ENCODE peak calls at places on chromosomes 13 and 19, in six cellular contexts. L, C, G, P, W and N are unnamed samples.

GRCh38 chr13:25371608-25372274 is at the start of gene ATP8A2:
- DNase-seq in L (no peak), C (no peak), G (peak), P (peak), W (no peak), N (no peak)

GRCh38 chr19:28026636-28027035 is 1186.3 kb downstream of the UQCRFS1 start:
- DNase-seq in L (no peak), C (no peak), G (no peak), P (no peak), W (no peak), N (no peak)

GRCh38 chr19:14871619-14872230 is 14.2 kb downstream of the OR7A17 start:
- DNase-seq in L (peak), C (no peak), G (no peak), P (peak), W (no peak), N (peak)

GRCh38 chr13:63706751-63707150 is 2291.1 kb upstream of the PCDH20 start:
- DNase-seq in L (no peak), C (no peak), G (no peak), P (no peak), W (no peak), N (no peak)

GRCh38 chr13:112748947-112749346 is 59.1 kb downstream of the ATP11A start:
- DNase-seq in L (no peak), C (no peak), G (no peak), P (no peak), W (no peak), N (no peak)

GRCh38 chr19:4744451-4745170 is 21.0 kb upstream of the DPP9 start:
- DNase-seq in L (peak), C (peak), G (no peak), P (no peak), W (no peak), N (peak)

GRCh38 chr13:33263976-33264619 is 21.5 kb downstream of the STARD13 start:
- DNase-seq in L (no peak), C (no peak), G (no peak), P (no peak), W (no peak), N (no peak)

GRCh38 chr13:57418067-57418677 is 213.4 kb upstream of the PCDH17 start:
- DNase-seq in L (no peak), C (no peak), G (no peak), P (no peak), W (no peak), N (no peak)

GRCh38 chr13:108349269-108349668 is 79.8 kb downstream of the TNFSF13B start:
- DNase-seq in L (no peak), C (no peak), G (no peak), P (no peak), W (no peak), N (no peak)

GRCh38 chr19:35261356-35262100 is 7.2 kb upstream of the USF2 start:
- DNase-seq in L (no peak), C (no peak), G (peak), P (no peak), W (no peak), N (no peak)

GRCh38 chr13:99267927-99268326 is 9.7 kb upstream of the GPR18 start:
- DNase-seq in L (no peak), C (no peak), G (no peak), P (peak), W (no peak), N (no peak)

GRCh38 chr19:12331211-12331941 is 2.1 kb downstream of the ZNF563 start:
- DNase-seq in L (no peak), C (no peak), G (no peak), P (no peak), W (no peak), N (peak)

GRCh38 chr19:38676878-38677646 is 29.6 kb downstream of the ACTN4 start:
- DNase-seq in L (no peak), C (no peak), G (no peak), P (no peak), W (no peak), N (no peak)

GRCh38 chr19:39846678-39847486 is 703 bp upstream of the FBL start:
- DNase-seq in L (no peak), C (no peak), G (peak), P (peak), W (no peak), N (peak)

GRCh38 chr13:104592127-104592526 is 1525.9 kb upstream of the SLC10A2 start:
- DNase-seq in L (peak), C (peak), G (no peak), P (no peak), W (no peak), N (no peak)

GRCh38 chr13:64029343-64030093 is 2613.9 kb upstream of the PCDH20 start:
- DNase-seq in L (no peak), C (no peak), G (no peak), P (no peak), W (no peak), N (no peak)

GRCh38 chr13:106533940-106534843 is 1.3 kb downstream of the EFNB2 start:
- DNase-seq in L (peak), C (peak), G (no peak), P (peak), W (no peak), N (peak)

GRCh38 chr19:37716140-37716539 is 3.4 kb downstream of the ZNF607 start:
- DNase-seq in L (no peak), C (no peak), G (no peak), P (no peak), W (no peak), N (no peak)

GRCh38 chr19:58196911-58197616 is 14.2 kb downstream of the ZNF274 start:
- DNase-seq in L (peak), C (peak), G (no peak), P (peak), W (no peak), N (no peak)

GRCh38 chr19:16208064-16208759 is 10.5 kb downstream of the AP1M1 start:
- DNase-seq in L (no peak), C (no peak), G (no peak), P (no peak), W (no peak), N (no peak)

GRCh38 chr13:33004454-33004853 is 11.8 kb upstream of the KL start:
- DNase-seq in L (no peak), C (peak), G (no peak), P (peak), W (no peak), N (no peak)

GRCh38 chr13:63024458-63024857 is 1608.8 kb upstream of the PCDH20 start:
- DNase-seq in L (peak), C (peak), G (no peak), P (no peak), W (no peak), N (no peak)

GRCh38 chr19:43470288-43470687 is 4.9 kb upstream of the LYPD3 start:
- DNase-seq in L (peak), C (peak), G (no peak), P (peak), W (no peak), N (peak)

GRCh38 chr13:99150575-99151370 is 49.9 kb upstream of the UBAC2 start:
- DNase-seq in L (peak), C (peak), G (no peak), P (no peak), W (no peak), N (peak)

GRCh38 chr19:35587326-35587725 is 1.4 kb downstream of the PMIS2 start:
- DNase-seq in L (no peak), C (no peak), G (no peak), P (no peak), W (no peak), N (no peak)

GRCh38 chr19:3005345-3005744 is 23.7 kb downstream of the TLE2 start:
- DNase-seq in L (no peak), C (no peak), G (no peak), P (no peak), W (no peak), N (no peak)

GRCh38 chr19:48321372-48321621 is 4.1 kb upstream of the EMP3 start:
- DNase-seq in L (peak), C (peak), G (peak), P (peak), W (peak), N (peak)

GRCh38 chr13:48978942-48979601 is 3.4 kb downstream of the FNDC3A start:
- DNase-seq in L (no peak), C (no peak), G (no peak), P (peak), W (no peak), N (no peak)

GRCh38 chr19:39406656-39407393 is at the start of gene ZFP36:
- DNase-seq in L (peak), C (peak), G (peak), P (peak), W (no peak), N (peak)

GRCh38 chr19:11273288-11273687 is 11.0 kb upstream of the DOCK6 start:
- DNase-seq in L (no peak), C (no peak), G (no peak), P (peak), W (no peak), N (no peak)

GRCh38 chr13:74346960-74347359 is 212.8 kb upstream of the KLF12 start:
- DNase-seq in L (no peak), C (no peak), G (peak), P (peak), W (no peak), N (no peak)

GRCh38 chr13:108313382-108313781 is 43.9 kb downstream of the TNFSF13B start:
- DNase-seq in L (no peak), C (no peak), G (no peak), P (no peak), W (no peak), N (no peak)

GRCh38 chr13:24865158-24865557 is 101.2 kb downstream of the RNF17 start:
- DNase-seq in L (peak), C (peak), G (no peak), P (no peak), W (no peak), N (no peak)

GRCh38 chr19:7265963-7266362 is 28.3 kb downstream of the INSR start:
- DNase-seq in L (no peak), C (no peak), G (no peak), P (no peak), W (no peak), N (peak)

GRCh38 chr19:926595-927043 is 784 bp downstream of the ARID3A start:
- DNase-seq in L (no peak), C (peak), G (no peak), P (peak), W (no peak), N (peak)

GRCh38 chr13:36919833-36920611 is at the start of gene SMAD9:
- DNase-seq in L (peak), C (peak), G (peak), P (peak), W (no peak), N (peak)

GRCh38 chr19:40908981-40909380 is 26.9 kb upstream of the CYP2A7 start:
- DNase-seq in L (no peak), C (no peak), G (no peak), P (no peak), W (no peak), N (no peak)

GRCh38 chr19:48044561-48044960 is 682 bp upstream of the CABP5 start:
- DNase-seq in L (no peak), C (no peak), G (no peak), P (no peak), W (no peak), N (no peak)

DNA sequence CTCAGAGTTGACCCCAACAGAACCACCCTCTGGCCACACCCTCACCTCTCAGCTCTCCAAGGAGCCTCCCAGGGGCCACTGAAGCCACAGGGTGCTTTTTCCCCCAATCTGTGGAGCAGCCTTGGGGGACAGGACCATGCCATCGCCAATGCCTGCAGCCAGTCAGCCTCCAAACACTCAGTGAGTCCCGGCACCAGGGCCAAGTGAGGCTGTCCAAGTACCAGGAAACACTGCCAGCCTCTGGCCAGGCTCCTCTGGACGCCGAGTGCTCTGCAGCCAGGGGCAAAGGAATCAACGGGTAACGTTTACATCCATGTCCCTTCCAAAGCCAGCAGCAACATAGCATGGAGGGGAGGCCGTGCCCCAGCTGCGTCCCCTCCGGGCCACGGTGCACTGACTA is 9.5 kb upstream of the COMP start:
- DNase-seq in L (no peak), C (no peak), G (no peak), P (no peak), W (no peak), N (no peak)
- H2AK5ac ChIP-seq in L (no peak), C (no peak), G (no peak), P (no peak), W (no peak), N (no peak)

DNA sequence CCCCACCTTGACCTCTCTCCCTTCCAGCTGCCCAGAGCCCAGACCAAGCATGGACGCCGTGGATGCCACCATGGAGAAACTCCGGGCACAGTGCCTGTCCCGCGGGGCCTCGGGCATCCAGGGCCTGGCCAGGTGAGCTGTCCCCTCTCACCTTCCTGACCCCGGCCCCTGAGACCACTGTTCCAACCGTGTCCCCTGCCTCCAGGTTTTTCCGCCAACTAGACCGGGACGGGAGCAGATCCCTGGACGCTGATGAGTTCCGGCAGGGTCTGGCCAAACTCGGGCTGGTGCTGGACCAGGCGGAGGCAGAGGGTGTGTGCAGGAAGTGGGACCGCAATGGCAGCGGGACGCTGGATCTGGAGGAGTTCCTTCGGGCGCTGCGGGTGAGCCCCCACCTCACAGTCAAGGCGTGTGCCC is 312 bp downstream of the CAPS start:
- DNase-seq in L (no peak), C (no peak), G (no peak), P (no peak), W (no peak), N (no peak)
- H4K8ac ChIP-seq in L (peak), C (no peak), G (no peak), P (no peak), W (no peak), N (peak)

DNA sequence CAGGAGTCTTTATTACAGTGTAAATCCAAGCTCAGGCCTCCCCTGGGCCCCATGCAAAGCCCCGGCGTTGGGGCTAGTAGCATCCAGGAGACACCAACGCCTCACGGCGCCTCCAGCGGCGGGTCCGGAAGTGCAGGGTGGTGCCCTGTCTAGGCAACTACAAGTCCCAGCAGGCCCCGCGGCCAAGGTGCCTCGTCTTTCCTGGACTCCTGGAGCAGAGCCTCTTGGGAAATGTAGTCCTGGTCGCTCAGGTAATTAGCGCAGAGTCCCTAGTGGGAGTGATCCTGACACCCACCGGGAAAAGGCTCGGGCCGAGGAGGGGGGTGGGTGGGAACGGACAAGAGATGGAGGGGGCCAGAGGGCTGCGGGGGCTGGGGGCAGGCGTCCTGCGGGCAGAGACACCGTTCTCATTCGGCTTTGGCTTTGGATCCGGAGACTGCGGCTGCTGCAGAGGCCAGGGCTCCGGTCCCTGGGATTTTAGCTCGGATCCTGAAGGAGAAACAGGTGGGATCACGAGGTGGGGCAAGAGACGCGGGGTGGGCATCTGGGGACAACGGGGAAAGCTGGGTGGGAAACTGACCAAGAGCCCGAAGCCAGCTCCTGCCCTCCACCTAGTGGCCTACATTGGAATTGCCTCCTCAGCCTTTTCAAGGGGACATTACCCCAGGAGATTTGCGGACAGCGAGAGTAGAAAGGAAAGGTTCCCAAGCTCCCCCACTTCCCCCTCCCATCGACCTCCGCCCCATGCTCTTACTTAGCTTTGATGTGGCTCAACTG is 11.4 kb downstream of the RTN2 start:
- DNase-seq in L (peak), C (peak), G (peak), P (peak), W (no peak), N (peak)
- H3K23ac ChIP-seq in L (no peak), C (no peak), G (no peak), P (no peak), W (no peak), N (no peak)

GRCh38 chr19:8577741-8578140 is 499 bp upstream of the MYO1F start:
- DNase-seq in L (no peak), C (no peak), G (no peak), P (no peak), W (no peak), N (no peak)
- H2AK5ac ChIP-seq in L (no peak), C (no peak), G (no peak), P (no peak), W (no peak), N (no peak)

DNA sequence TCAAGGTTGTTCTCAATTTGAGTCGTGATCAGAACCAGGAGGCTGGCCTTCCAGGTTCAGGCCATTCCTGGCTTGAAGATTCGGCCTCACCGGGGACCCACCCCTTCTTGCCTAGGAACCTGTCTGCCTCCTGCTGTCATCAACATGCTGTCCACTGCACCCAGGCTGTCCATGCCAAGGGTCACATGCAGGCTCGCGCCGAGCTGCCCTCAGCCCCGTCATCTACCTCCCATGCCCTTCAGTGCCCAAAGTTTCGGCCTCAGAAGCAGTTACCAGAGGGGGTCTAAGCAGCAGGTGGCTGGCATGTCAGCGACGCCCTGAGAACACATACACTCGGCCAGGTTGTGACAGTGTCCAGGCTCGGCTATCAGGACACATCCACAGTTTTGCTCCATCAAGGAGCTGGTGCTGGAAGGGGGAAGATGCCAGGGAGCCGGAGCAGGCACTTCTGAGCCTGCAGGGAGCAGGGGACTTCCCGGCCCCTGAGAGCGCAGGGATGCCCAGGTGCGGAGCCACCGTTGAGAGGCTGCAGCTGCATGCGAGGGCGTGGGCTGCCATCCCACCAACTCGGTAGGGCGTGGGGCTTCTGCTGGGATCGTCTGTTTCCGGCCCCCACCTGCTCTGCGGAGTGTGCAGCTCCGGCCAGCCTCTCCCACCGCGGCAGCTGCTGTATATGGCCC is 590.9 kb upstream of the SLITRK5 start:
- DNase-seq in L (no peak), C (no peak), G (no peak), P (no peak), W (no peak), N (no peak)
- H4K8ac ChIP-seq in L (no peak), C (no peak), G (no peak), P (no peak), W (no peak), N (no peak)

GRCh38 chr19:42345191-42345812 is 19.9 kb downstream of the MEGF8 start:
- DNase-seq in L (peak), C (peak), G (no peak), P (no peak), W (no peak), N (no peak)

GRCh38 chr19:42349378-42350107 is 24.1 kb downstream of the MEGF8 start:
- DNase-seq in L (no peak), C (no peak), G (no peak), P (no peak), W (no peak), N (no peak)

GRCh38 chr19:42350417-42350816 is 25.0 kb downstream of the MEGF8 start:
- DNase-seq in L (no peak), C (no peak), G (no peak), P (no peak), W (no peak), N (no peak)

GRCh38 chr19:42351079-42351735 is 25.8 kb downstream of the MEGF8 start:
- DNase-seq in L (no peak), C (no peak), G (no peak), P (no peak), W (no peak), N (no peak)

DNA sequence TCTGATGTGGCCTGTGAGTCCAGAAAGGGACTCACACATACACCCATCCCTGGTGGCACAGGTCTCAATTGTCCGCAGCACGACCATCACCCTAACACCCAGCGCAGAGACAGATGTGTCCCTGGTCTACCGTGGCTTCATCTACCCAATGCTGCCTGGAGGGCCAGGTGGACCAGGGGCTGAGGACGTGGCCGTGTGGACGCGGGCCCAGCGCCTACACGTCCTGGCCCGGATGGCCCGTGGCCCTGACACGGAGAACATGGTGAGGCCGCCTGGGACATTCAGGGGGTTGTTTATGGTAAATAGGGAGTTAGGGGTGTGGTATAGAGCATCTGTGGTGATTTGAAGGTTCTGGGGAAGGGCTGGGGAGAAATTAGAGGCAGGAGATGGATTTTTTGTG is 22.8 kb downstream of the MEGF8 start:
- DNase-seq in L (no peak), C (no peak), G (no peak), P (no peak), W (no peak), N (no peak)
- H3K23ac ChIP-seq in L (no peak), C (no peak), G (no peak), P (no peak), W (no peak), N (no peak)

GRCh38 chr13:114035583-114036501 is 62.0 kb upstream of the C13orf46 start:
- DNase-seq in L (peak), C (no peak), G (no peak), P (no peak), W (no peak), N (peak)
- H2AK5ac ChIP-seq in L (peak), C (peak), G (no peak), P (no peak), W (no peak), N (no peak)